ENCODE peak calls at places on chromosomes 11 and 22, in nine cellular contexts. U is transverse colon, H is stomach, Q is GM12878, V is HepG2, W is H1, F is SK-N-SH, C is K562, O is ovary. D is an unnamed sample.

GRCh38 chr22:32831571-32831970 is 30.1 kb downstream of the TIMP3 start:
- DNase-seq in U (no peak), H (no peak), Q (no peak), V (no peak), W (no peak), F (no peak), C (no peak), O (no peak), D (no peak)

GRCh38 chr11:87451400-87451799 is 413.7 kb downstream of the TMEM135 start:
- DNase-seq in U (no peak), H (no peak), Q (no peak), V (no peak), W (no peak), F (no peak), C (no peak), O (no peak), D (no peak)

GRCh38 chr22:39453765-39454378 is 2.9 kb upstream of the MGAT3 start:
- DNase-seq in U (no peak), H (no peak), Q (no peak), V (no peak), W (no peak), F (no peak), C (peak; percentile 39), O (no peak), D (no peak)

GRCh38 chr11:15912825-15913224 is 443.5 kb downstream of the SOX6 start:
- DNase-seq in U (no peak), H (no peak), Q (no peak), V (no peak), W (no peak), F (no peak), C (no peak), O (peak; percentile 45), D (no peak)

GRCh38 chr11:60970890-60971289 is 590 bp upstream of the CD6 start:
- DNase-seq in U (no peak), H (no peak), Q (no peak), V (no peak), W (no peak), F (no peak), C (no peak), O (no peak), D (peak; percentile 30)

GRCh38 chr11:88320149-88320559 is 17.4 kb downstream of the CTSC start:
- DNase-seq in U (no peak), H (no peak), Q (no peak), V (no peak), W (no peak), F (no peak), C (no peak), O (no peak), D (no peak)

GRCh38 chr11:117490911-117491310 is 163.3 kb downstream of the CEP164 start:
- DNase-seq in U (no peak), H (no peak), Q (no peak), V (no peak), W (no peak), F (no peak), C (no peak), O (no peak), D (no peak)

GRCh38 chr11:46416656-46417055 is 25.1 kb upstream of the CHRM4 start:
- DNase-seq in U (no peak), H (no peak), Q (no peak), V (no peak), W (no peak), F (no peak), C (no peak), O (no peak), D (no peak)

GRCh38 chr22:24843048-24843447 is 37.0 kb downstream of the SGSM1 start:
- DNase-seq in U (no peak), H (no peak), Q (no peak), V (no peak), W (no peak), F (no peak), C (no peak), O (no peak), D (no peak)

GRCh38 chr11:116343270-116343669 is 429.5 kb downstream of the BUD13 start:
- DNase-seq in U (no peak), H (no peak), Q (no peak), V (no peak), W (no peak), F (no peak), C (no peak), O (no peak), D (peak; percentile 37)

GRCh38 chr11:66311965-66312548 is 4.8 kb downstream of the CD248 start:
- DNase-seq in U (peak; percentile 95), H (peak; percentile 95), Q (peak; percentile 78), V (peak; percentile 95), W (peak; percentile 92), F (peak; percentile 88), C (peak; percentile 91), O (peak; percentile 97), D (peak; percentile 94)

GRCh38 chr11:122126024-122126678 is 10.1 kb upstream of the BLID start:
- DNase-seq in U (no peak), H (no peak), Q (no peak), V (no peak), W (no peak), F (no peak), C (no peak), O (no peak), D (no peak)

GRCh38 chr22:50305658-50306566 is 1.5 kb downstream of the PLXNB2 start:
- DNase-seq in U (peak; percentile 89), H (peak; percentile 88), Q (peak; percentile 36), V (no peak), W (no peak), F (peak; percentile 77), C (peak; percentile 23), O (peak; percentile 91), D (peak; percentile 90)

GRCh38 chr22:50303848-50304527 is 3.5 kb downstream of the PLXNB2 start:
- DNase-seq in U (peak; percentile 72), H (peak; percentile 79), Q (no peak), V (peak; percentile 23), W (peak; percentile 73), F (peak; percentile 63), C (peak; percentile 23), O (peak; percentile 66), D (no peak)

GRCh38 chr22:50303515-50303847 is 4.0 kb downstream of the PLXNB2 start:
- DNase-seq in U (no peak), H (no peak), Q (no peak), V (no peak), W (no peak), F (no peak), C (no peak), O (no peak), D (no peak)

GRCh38 chr22:50305393-50305657 is 2.1 kb downstream of the PLXNB2 start:
- DNase-seq in U (no peak), H (no peak), Q (no peak), V (no peak), W (no peak), F (no peak), C (no peak), O (no peak), D (no peak)

GRCh38 chr22:50304528-50305392 is 2.7 kb downstream of the PLXNB2 start:
- DNase-seq in U (peak; percentile 56), H (peak; percentile 88), Q (no peak), V (no peak), W (no peak), F (no peak), C (peak; percentile 59), O (peak; percentile 73), D (no peak)
- TF ChIP-seq EP300 in U (no peak), H (no peak), Q (no peak), V (no peak), W (no peak), F (no peak), C (no peak), O (no peak), D (no peak)

GRCh38 chr11:133133053-133133452 is 399.2 kb downstream of the OPCML start:
- DNase-seq in U (no peak), H (no peak), Q (no peak), V (no peak), W (no peak), F (no peak), C (no peak), O (no peak), D (no peak)

GRCh38 chr11:133136376-133136775 is 395.9 kb downstream of the OPCML start:
- DNase-seq in U (no peak), H (no peak), Q (no peak), V (no peak), W (no peak), F (no peak), C (no peak), O (no peak), D (no peak)

GRCh38 chr11:133137939-133138338 is 394.4 kb downstream of the OPCML start:
- DNase-seq in U (no peak), H (no peak), Q (no peak), V (no peak), W (no peak), F (no peak), C (no peak), O (no peak), D (no peak)

GRCh38 chr11:133134561-133135173 is 397.6 kb downstream of the OPCML start:
- DNase-seq in U (peak; percentile 50), H (peak; percentile 76), Q (peak; percentile 16), V (peak; percentile 39), W (peak; percentile 83), F (peak; percentile 68), C (peak; percentile 50), O (no peak), D (no peak)

DNA sequence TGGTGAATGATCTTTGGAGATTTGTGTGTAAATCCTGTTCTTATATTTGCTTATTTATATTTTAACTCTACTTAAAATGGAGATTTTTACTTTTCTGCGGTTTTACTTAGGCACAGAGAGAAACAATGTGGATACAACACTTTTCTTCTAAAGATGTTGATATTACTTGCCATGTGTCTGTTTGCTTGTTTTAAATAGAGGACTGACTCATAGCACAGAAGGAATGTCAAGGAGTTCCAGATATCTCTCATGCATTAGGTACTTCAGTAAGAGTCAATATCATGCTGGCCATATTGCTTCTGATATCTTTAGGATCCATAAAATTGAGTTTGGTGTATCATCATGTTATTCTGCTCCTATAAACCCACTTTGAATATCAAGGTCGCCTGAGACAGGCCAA is 395.0 kb downstream of the OPCML start:
- DNase-seq in U (no peak), H (no peak), Q (no peak), V (no peak), W (no peak), F (no peak), C (no peak), O (no peak), D (no peak)
- H3K4me3 ChIP-seq in U (no peak overlapping the region), H (no peak overlapping the region), Q (no peak overlapping the region), V (no peak overlapping the region), W (no peak overlapping the region), F (no peak overlapping the region), C (no peak overlapping the region), O (no peak overlapping the region), D (no peak overlapping the region)

GRCh38 chr11:62340269-62340901 is 3.1 kb downstream of the ASRGL1 start:
- DNase-seq in U (peak; percentile 67), H (peak; percentile 68), Q (peak; percentile 12), V (peak; percentile 60), W (peak; percentile 57), F (peak; percentile 50), C (peak; percentile 39), O (peak; percentile 40), D (no peak)
- H3K36me3 ChIP-seq in U (no peaks in the 10 kb centered on the region), H (no peaks in the 10 kb centered on the region), Q (no peaks in the 10 kb centered on the region), V (peaks cover 14% of the 10 kb centered on the region), W (no peaks in the 10 kb centered on the region), F (no peaks in the 10 kb centered on the region), C (peaks cover 3% of the 10 kb centered on the region), O (no peaks in the 10 kb centered on the region), D (no peaks in the 10 kb centered on the region)

DNA sequence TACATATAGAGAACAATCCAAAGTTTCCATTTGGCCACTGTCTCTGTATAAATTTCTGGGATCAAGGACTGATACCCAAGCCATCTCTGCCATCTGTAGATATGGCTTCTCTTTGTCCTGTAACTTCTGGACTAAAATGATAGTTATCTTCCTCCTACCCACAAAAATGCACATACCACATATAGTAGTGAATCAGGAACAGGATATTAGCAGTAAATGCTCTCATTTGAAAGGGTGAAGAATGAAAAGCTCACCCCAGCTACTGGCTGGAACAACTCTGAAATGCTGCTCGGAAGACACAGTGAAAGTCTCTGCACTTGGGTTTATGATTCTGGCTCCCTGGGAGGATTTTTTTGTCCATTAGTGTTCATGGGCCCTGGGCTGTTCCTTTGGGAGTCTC is 856.4 kb upstream of the LRRC4C start:
- DNase-seq in U (no peak), H (no peak), Q (no peak), V (no peak), W (no peak), F (no peak), C (no peak), O (no peak), D (no peak)
- TF ChIP-seq EP300 in U (no peak), H (no peak), Q (no peak), V (no peak), W (no peak), F (no peak), C (no peak), O (no peak), D (no peak)